ENCODE peak calls at places on chromosome 9, in five cellular contexts. One of them, this sample, is unnamed.

GRCh38 chr9:90943341-90943740 is 141.7 kb downstream of the SYK start:
- DNase-seq in uterus: no peak
- DNase-seq in endothelial cell of umbilical vein: no peak
- DNase-seq in A549: no peak
- DNase-seq in IMR-90: peak
- DNase-seq in this sample: no peak

GRCh38 chr9:95131023-95131943 is 186.2 kb downstream of the FANCC start:
- DNase-seq in uterus: peak
- DNase-seq in endothelial cell of umbilical vein: peak
- DNase-seq in A549: peak
- DNase-seq in IMR-90: peak
- DNase-seq in this sample: peak

GRCh38 chr9:95409650-95410426 is 92.3 kb upstream of the FANCC start:
- DNase-seq in uterus: no peak
- DNase-seq in endothelial cell of umbilical vein: peak
- DNase-seq in A549: no peak
- DNase-seq in IMR-90: peak
- DNase-seq in this sample: no peak

GRCh38 chr9:126886194-126886830 is 25.9 kb downstream of the ZBTB34 start:
- DNase-seq in uterus: no peak
- DNase-seq in endothelial cell of umbilical vein: no peak
- DNase-seq in A549: no peak
- DNase-seq in IMR-90: no peak
- DNase-seq in this sample: no peak

GRCh38 chr9:109966643-109967368 is 186.8 kb downstream of the PALM2AKAP2 start:
- DNase-seq in uterus: no peak
- DNase-seq in endothelial cell of umbilical vein: no peak
- DNase-seq in A549: no peak
- DNase-seq in IMR-90: no peak
- DNase-seq in this sample: no peak

GRCh38 chr9:91714020-91714721 is 235.9 kb downstream of the ROR2 start:
- DNase-seq in uterus: peak
- DNase-seq in endothelial cell of umbilical vein: peak
- DNase-seq in A549: no peak
- DNase-seq in IMR-90: peak
- DNase-seq in this sample: no peak

GRCh38 chr9:92094655-92095054 is 20.6 kb downstream of the SPTLC1 start:
- DNase-seq in uterus: no peak
- DNase-seq in endothelial cell of umbilical vein: no peak
- DNase-seq in A549: no peak
- DNase-seq in IMR-90: peak
- DNase-seq in this sample: no peak

GRCh38 chr9:89154651-89155336 is 23.8 kb downstream of the SHC3 start:
- DNase-seq in uterus: no peak
- DNase-seq in endothelial cell of umbilical vein: peak
- DNase-seq in A549: peak
- DNase-seq in IMR-90: peak
- DNase-seq in this sample: peak

GRCh38 chr9:76022317-76022716 is 131.8 kb downstream of the PCSK5 start:
- DNase-seq in uterus: no peak
- DNase-seq in endothelial cell of umbilical vein: no peak
- DNase-seq in A549: no peak
- DNase-seq in IMR-90: no peak
- DNase-seq in this sample: no peak

GRCh38 chr9:107541523-107541922 is 52.0 kb upstream of the KLF4 start:
- DNase-seq in uterus: no peak
- DNase-seq in endothelial cell of umbilical vein: no peak
- DNase-seq in A549: no peak
- DNase-seq in IMR-90: no peak
- DNase-seq in this sample: no peak

GRCh38 chr9:75186767-75187380 is 98.6 kb downstream of the OSTF1 start:
- DNase-seq in uterus: no peak
- DNase-seq in endothelial cell of umbilical vein: peak
- DNase-seq in A549: peak
- DNase-seq in IMR-90: peak
- DNase-seq in this sample: no peak

GRCh38 chr9:79603222-79603925 is 31.6 kb downstream of the TLE4 start:
- DNase-seq in uterus: no peak
- DNase-seq in endothelial cell of umbilical vein: no peak
- DNase-seq in A549: no peak
- DNase-seq in IMR-90: no peak
- DNase-seq in this sample: no peak

GRCh38 chr9:120942186-120943001 is 15.8 kb upstream of the TRAF1 start:
- DNase-seq in uterus: peak
- DNase-seq in endothelial cell of umbilical vein: peak
- DNase-seq in A549: no peak
- DNase-seq in IMR-90: no peak
- DNase-seq in this sample: no peak

GRCh38 chr9:91720313-91720712 is 229.7 kb downstream of the ROR2 start:
- DNase-seq in uterus: no peak
- DNase-seq in endothelial cell of umbilical vein: no peak
- DNase-seq in A549: no peak
- DNase-seq in IMR-90: peak
- DNase-seq in this sample: no peak

GRCh38 chr9:18390393-18390792 is 83.6 kb upstream of the ADAMTSL1 start:
- DNase-seq in uterus: no peak
- DNase-seq in endothelial cell of umbilical vein: no peak
- DNase-seq in A549: no peak
- DNase-seq in IMR-90: peak
- DNase-seq in this sample: no peak

GRCh38 chr9:96453625-96454024 is 3.7 kb downstream of the HABP4 start:
- DNase-seq in uterus: no peak
- DNase-seq in endothelial cell of umbilical vein: peak
- DNase-seq in A549: peak
- DNase-seq in IMR-90: peak
- DNase-seq in this sample: peak

GRCh38 chr9:125189361-125190289 is at the start of gene PPP6C:
- DNase-seq in uterus: peak
- DNase-seq in endothelial cell of umbilical vein: peak
- DNase-seq in A549: peak
- DNase-seq in IMR-90: peak
- DNase-seq in this sample: peak
- TF ChIP-seq POLR2A in uterus: peak
- TF ChIP-seq POLR2A in endothelial cell of umbilical vein: peak
- TF ChIP-seq POLR2A in A549: peak
- TF ChIP-seq POLR2A in IMR-90: peak
- TF ChIP-seq POLR2A in this sample: peak

GRCh38 chr9:98144076-98144475 is 25.1 kb upstream of the TRIM14 start:
- DNase-seq in uterus: no peak
- DNase-seq in endothelial cell of umbilical vein: no peak
- DNase-seq in A549: no peak
- DNase-seq in IMR-90: no peak
- DNase-seq in this sample: no peak

GRCh38 chr9:98144631-98145030 is 25.6 kb upstream of the TRIM14 start:
- DNase-seq in uterus: no peak
- DNase-seq in endothelial cell of umbilical vein: no peak
- DNase-seq in A549: no peak
- DNase-seq in IMR-90: no peak
- DNase-seq in this sample: no peak

GRCh38 chr9:98140503-98140902 is 21.5 kb upstream of the TRIM14 start:
- DNase-seq in uterus: no peak
- DNase-seq in endothelial cell of umbilical vein: no peak
- DNase-seq in A549: no peak
- DNase-seq in IMR-90: no peak
- DNase-seq in this sample: no peak

GRCh38 chr9:98142925-98143481 is 24.0 kb upstream of the TRIM14 start:
- DNase-seq in uterus: no peak
- DNase-seq in endothelial cell of umbilical vein: no peak
- DNase-seq in A549: no peak
- DNase-seq in IMR-90: no peak
- DNase-seq in this sample: no peak

GRCh38 chr9:98142182-98142924 is 23.3 kb upstream of the TRIM14 start:
- DNase-seq in uterus: no peak
- DNase-seq in endothelial cell of umbilical vein: no peak
- DNase-seq in A549: no peak
- DNase-seq in IMR-90: no peak
- DNase-seq in this sample: peak
- TF ChIP-seq POLR2A in uterus: no peak
- TF ChIP-seq POLR2A in endothelial cell of umbilical vein: no peak
- TF ChIP-seq POLR2A in A549: no peak
- TF ChIP-seq POLR2A in IMR-90: no peak
- TF ChIP-seq POLR2A in this sample: no peak

GRCh38 chr9:131395027-131395744 is 1.3 kb downstream of the PRRC2B start:
- DNase-seq in uterus: no peak
- DNase-seq in endothelial cell of umbilical vein: peak
- DNase-seq in A549: no peak
- DNase-seq in IMR-90: no peak
- DNase-seq in this sample: no peak
- TF ChIP-seq POLR2A in uterus: no peak
- TF ChIP-seq POLR2A in endothelial cell of umbilical vein: no peak
- TF ChIP-seq POLR2A in A549: no peak
- TF ChIP-seq POLR2A in IMR-90: no peak
- TF ChIP-seq POLR2A in this sample: no peak

DNA sequence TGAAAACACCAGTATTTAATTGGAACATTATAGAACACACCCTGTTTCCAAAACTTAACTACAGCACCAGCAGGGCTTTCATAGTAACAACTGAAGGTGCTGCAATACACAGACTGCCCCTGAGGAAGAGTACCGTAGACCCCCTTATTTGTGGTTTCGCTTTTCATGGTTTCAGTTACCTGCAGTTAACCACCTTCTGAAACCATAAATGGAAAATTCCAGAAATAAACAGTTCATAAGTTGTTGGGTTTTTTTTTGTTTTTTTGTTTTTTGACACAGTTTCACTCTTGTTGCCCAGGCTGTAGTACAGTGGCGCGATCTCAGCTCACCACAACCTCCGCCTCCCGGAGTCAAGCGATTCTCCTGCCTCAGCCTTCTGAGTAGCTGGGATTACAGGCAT is 9.5 kb upstream of the GLDC start:
- DNase-seq in uterus: no peak
- DNase-seq in endothelial cell of umbilical vein: no peak
- DNase-seq in A549: no peak
- DNase-seq in IMR-90: no peak
- DNase-seq in this sample: no peak
- TF ChIP-seq POLR2A in uterus: no peak
- TF ChIP-seq POLR2A in endothelial cell of umbilical vein: no peak
- TF ChIP-seq POLR2A in A549: no peak
- TF ChIP-seq POLR2A in IMR-90: no peak
- TF ChIP-seq POLR2A in this sample: no peak

DNA sequence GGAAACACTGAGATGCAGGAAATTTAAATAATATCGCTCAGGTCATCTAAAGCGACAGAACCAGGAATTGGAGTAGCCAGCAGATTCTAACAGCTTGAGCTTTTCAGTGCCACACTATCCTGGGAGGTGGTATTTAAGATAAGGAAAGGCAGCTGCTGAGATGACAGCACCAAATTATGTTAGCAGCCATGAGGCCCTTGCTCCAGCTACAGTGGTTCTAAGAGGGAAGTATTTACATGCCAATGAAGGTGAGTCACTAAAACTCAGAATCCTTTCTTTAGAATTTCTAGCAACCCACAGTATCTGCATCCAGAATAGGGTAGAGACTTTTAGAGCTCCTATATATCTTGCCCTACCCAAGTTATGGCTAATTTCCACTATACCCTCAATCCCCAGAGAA is 127.0 kb upstream of the VLDLR start:
- DNase-seq in uterus: no peak
- DNase-seq in endothelial cell of umbilical vein: no peak
- DNase-seq in A549: no peak
- DNase-seq in IMR-90: peak
- DNase-seq in this sample: peak
- TF ChIP-seq POLR2A in uterus: no peak
- TF ChIP-seq POLR2A in endothelial cell of umbilical vein: no peak
- TF ChIP-seq POLR2A in A549: no peak
- TF ChIP-seq POLR2A in IMR-90: no peak
- TF ChIP-seq POLR2A in this sample: no peak

GRCh38 chr9:106467847-106468163 is 395.2 kb upstream of the ZNF462 start:
- DNase-seq in uterus: no peak
- DNase-seq in endothelial cell of umbilical vein: no peak
- DNase-seq in A549: no peak
- DNase-seq in IMR-90: no peak
- DNase-seq in this sample: no peak

GRCh38 chr9:106467113-106467846 is 395.7 kb upstream of the ZNF462 start:
- DNase-seq in uterus: no peak
- DNase-seq in endothelial cell of umbilical vein: no peak
- DNase-seq in A549: no peak
- DNase-seq in IMR-90: no peak
- DNase-seq in this sample: no peak

DNA sequence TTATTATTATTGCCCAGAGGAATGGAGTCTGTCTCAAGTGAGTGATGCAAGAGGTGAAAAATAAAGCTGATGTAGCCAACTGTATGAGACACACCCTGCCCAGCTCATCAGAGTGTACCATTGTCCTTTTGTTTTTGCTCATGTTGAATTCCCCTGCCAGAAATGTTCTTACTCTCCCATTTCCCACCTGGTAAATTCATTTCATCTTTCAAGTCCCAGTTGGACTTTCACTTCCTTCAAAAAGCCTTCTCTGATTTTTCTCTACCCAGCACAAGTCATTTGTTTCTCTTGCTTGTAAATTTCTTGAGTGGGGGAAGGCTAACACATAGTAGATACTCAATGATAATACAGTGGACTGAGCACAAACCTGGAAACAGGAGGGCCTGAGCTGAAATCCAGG is 394.5 kb upstream of the ZNF462 start:
- DNase-seq in uterus: no peak
- DNase-seq in endothelial cell of umbilical vein: no peak
- DNase-seq in A549: no peak
- DNase-seq in IMR-90: no peak
- DNase-seq in this sample: no peak
- TF ChIP-seq POLR2A in uterus: no peak
- TF ChIP-seq POLR2A in endothelial cell of umbilical vein: no peak
- TF ChIP-seq POLR2A in A549: no peak
- TF ChIP-seq POLR2A in IMR-90: no peak
- TF ChIP-seq POLR2A in this sample: no peak

DNA sequence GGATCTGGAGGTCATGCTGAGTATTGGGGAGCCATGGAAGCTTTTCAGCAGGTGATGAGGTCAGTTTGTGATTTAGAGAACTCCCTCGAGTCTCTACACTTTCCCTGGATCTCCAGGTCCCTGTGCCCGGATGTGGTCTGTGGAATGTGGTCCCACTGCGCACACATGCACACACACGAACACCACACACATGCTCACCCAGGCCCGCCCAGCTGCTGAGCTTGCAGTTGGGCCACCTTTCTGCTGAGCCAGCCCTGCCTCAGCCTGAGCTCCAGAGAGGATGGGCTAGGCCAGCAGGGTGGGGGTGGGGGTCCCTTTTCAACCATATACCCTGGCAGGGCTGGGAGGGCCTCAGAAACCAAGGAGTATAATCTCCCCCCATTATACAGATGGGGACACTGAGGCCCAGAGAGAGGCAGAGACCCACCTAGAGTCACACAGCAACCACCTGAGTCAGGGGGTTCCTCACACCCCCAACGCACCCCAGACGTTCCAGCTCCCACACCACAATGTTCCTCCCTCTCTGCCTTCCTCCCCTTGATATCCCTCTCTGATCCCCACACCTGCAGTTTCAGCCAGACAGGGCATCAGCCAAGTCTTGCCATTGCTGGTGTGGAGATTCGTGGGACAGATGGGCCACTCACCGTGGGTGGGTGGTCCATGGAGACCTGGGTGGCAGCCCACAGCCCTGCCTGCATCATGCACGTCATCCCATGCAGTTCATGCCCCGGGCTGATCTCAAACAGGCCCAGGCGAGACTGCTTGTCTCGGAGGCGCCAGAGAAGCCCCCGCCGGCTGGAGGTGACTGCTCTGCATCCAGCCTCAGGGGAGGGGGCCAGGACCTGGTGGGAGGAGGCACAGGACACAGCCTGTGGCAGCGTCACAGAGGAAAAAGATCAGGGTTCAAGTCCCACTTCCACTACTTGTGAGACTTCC is 1.3 kb downstream of the PIP5KL1 start:
- DNase-seq in uterus: no peak
- DNase-seq in endothelial cell of umbilical vein: no peak
- DNase-seq in A549: no peak
- DNase-seq in IMR-90: no peak
- DNase-seq in this sample: no peak
- TF ChIP-seq POLR2A in uterus: no peak
- TF ChIP-seq POLR2A in endothelial cell of umbilical vein: no peak
- TF ChIP-seq POLR2A in A549: no peak
- TF ChIP-seq POLR2A in IMR-90: no peak
- TF ChIP-seq POLR2A in this sample: no peak

GRCh38 chr9:132319421-132320110 is 35.2 kb downstream of the SETX start:
- DNase-seq in uterus: no peak
- DNase-seq in endothelial cell of umbilical vein: peak
- DNase-seq in A549: no peak
- DNase-seq in IMR-90: no peak
- DNase-seq in this sample: no peak
- TF ChIP-seq POLR2A in uterus: no peak
- TF ChIP-seq POLR2A in endothelial cell of umbilical vein: no peak
- TF ChIP-seq POLR2A in A549: no peak
- TF ChIP-seq POLR2A in IMR-90: no peak
- TF ChIP-seq POLR2A in this sample: no peak

This sample was measured in H54.